ENCODE peak calls at places on chromosome 3, in eight cellular contexts. One of them, this sample, is unnamed.

GRCh38 chr3:195859061-195859845 is 47.5 kb upstream of the MUC4 start:
- DNase-seq in fibroblast of mammary gland: peak
- DNase-seq in lower leg skin: peak
- DNase-seq in GM13976: peak
- DNase-seq in AG10803: peak
- DNase-seq in lower lobe of right lung: peak
- DNase-seq in B cell: peak
- DNase-seq in type B pancreatic cell: no peak
- DNase-seq in this sample: peak

GRCh38 chr3:177602601-177603136 is 405.4 kb upstream of the TBL1XR1 start:
- DNase-seq in type B pancreatic cell: no peak
- DNase-seq in fibroblast of mammary gland: no peak
- DNase-seq in lower lobe of right lung: no peak
- DNase-seq in AG10803: no peak
- DNase-seq in lower leg skin: no peak
- DNase-seq in B cell: no peak
- DNase-seq in GM13976: no peak
- DNase-seq in this sample: no peak

GRCh38 chr3:165895919-165896318 is 58.7 kb upstream of the BCHE start:
- DNase-seq in lower leg skin: no peak
- DNase-seq in type B pancreatic cell: no peak
- DNase-seq in AG10803: no peak
- DNase-seq in fibroblast of mammary gland: peak
- DNase-seq in B cell: no peak
- DNase-seq in GM13976: no peak
- DNase-seq in lower lobe of right lung: no peak
- DNase-seq in this sample: peak

GRCh38 chr3:122668930-122669730 is 11.5 kb upstream of the PARP14 start:
- DNase-seq in fibroblast of mammary gland: peak
- DNase-seq in lower lobe of right lung: no peak
- DNase-seq in AG10803: peak
- DNase-seq in type B pancreatic cell: no peak
- DNase-seq in GM13976: no peak
- DNase-seq in B cell: no peak
- DNase-seq in lower leg skin: no peak
- DNase-seq in this sample: no peak

GRCh38 chr3:15783361-15783969 is 14.3 kb downstream of the ANKRD28 start:
- DNase-seq in lower leg skin: no peak
- DNase-seq in fibroblast of mammary gland: peak
- DNase-seq in B cell: no peak
- DNase-seq in type B pancreatic cell: no peak
- DNase-seq in AG10803: peak
- DNase-seq in GM13976: no peak
- DNase-seq in lower lobe of right lung: no peak
- DNase-seq in this sample: no peak

GRCh38 chr3:103136621-103137020 is 701.8 kb downstream of the ZPLD1 start:
- DNase-seq in fibroblast of mammary gland: no peak
- DNase-seq in lower leg skin: no peak
- DNase-seq in GM13976: no peak
- DNase-seq in type B pancreatic cell: no peak
- DNase-seq in AG10803: no peak
- DNase-seq in lower lobe of right lung: no peak
- DNase-seq in B cell: no peak
- DNase-seq in this sample: no peak

GRCh38 chr3:44918087-44918486 is 43.7 kb downstream of the TGM4 start:
- DNase-seq in lower lobe of right lung: no peak
- DNase-seq in fibroblast of mammary gland: no peak
- DNase-seq in B cell: no peak
- DNase-seq in lower leg skin: no peak
- DNase-seq in type B pancreatic cell: no peak
- DNase-seq in GM13976: no peak
- DNase-seq in AG10803: no peak
- DNase-seq in this sample: no peak

GRCh38 chr3:48478631-48479555 is 25.1 kb downstream of the SHISA5 start:
- DNase-seq in AG10803: no peak
- DNase-seq in lower leg skin: no peak
- DNase-seq in type B pancreatic cell: no peak
- DNase-seq in GM13976: peak
- DNase-seq in lower lobe of right lung: no peak
- DNase-seq in B cell: peak
- DNase-seq in fibroblast of mammary gland: no peak
- DNase-seq in this sample: peak

GRCh38 chr3:45055411-45056143 is 29.5 kb downstream of the CLEC3B start:
- DNase-seq in fibroblast of mammary gland: peak
- DNase-seq in B cell: no peak
- DNase-seq in lower leg skin: no peak
- DNase-seq in GM13976: no peak
- DNase-seq in lower lobe of right lung: no peak
- DNase-seq in type B pancreatic cell: no peak
- DNase-seq in AG10803: peak
- DNase-seq in this sample: peak

GRCh38 chr3:194275231-194275671 is 75.9 kb downstream of the CPN2 start:
- DNase-seq in B cell: no peak
- DNase-seq in AG10803: peak
- DNase-seq in GM13976: peak
- DNase-seq in type B pancreatic cell: no peak
- DNase-seq in lower leg skin: no peak
- DNase-seq in lower lobe of right lung: peak
- DNase-seq in fibroblast of mammary gland: no peak
- DNase-seq in this sample: no peak
- TF ChIP-seq CTCF in B cell: no peak
- TF ChIP-seq CTCF in AG10803: no peak
- TF ChIP-seq CTCF in GM13976: no peak
- TF ChIP-seq CTCF in type B pancreatic cell: no peak
- TF ChIP-seq CTCF in lower leg skin: no peak
- TF ChIP-seq CTCF in lower lobe of right lung: no peak
- TF ChIP-seq CTCF in fibroblast of mammary gland: no peak
- TF ChIP-seq CTCF in this sample: no peak

GRCh38 chr3:52879090-52879489 is 18.3 kb downstream of the STIMATE start:
- DNase-seq in AG10803: no peak
- DNase-seq in type B pancreatic cell: no peak
- DNase-seq in fibroblast of mammary gland: no peak
- DNase-seq in lower leg skin: no peak
- DNase-seq in B cell: no peak
- DNase-seq in GM13976: no peak
- DNase-seq in lower lobe of right lung: no peak
- DNase-seq in this sample: no peak
- TF ChIP-seq CTCF in AG10803: no peak
- TF ChIP-seq CTCF in type B pancreatic cell: peak
- TF ChIP-seq CTCF in fibroblast of mammary gland: peak
- TF ChIP-seq CTCF in lower leg skin: no peak
- TF ChIP-seq CTCF in B cell: no peak
- TF ChIP-seq CTCF in GM13976: no peak
- TF ChIP-seq CTCF in lower lobe of right lung: no peak
- TF ChIP-seq CTCF in this sample: no peak

GRCh38 chr3:162491957-162492356 is 995.3 kb downstream of the OTOL1 start:
- DNase-seq in lower leg skin: no peak
- DNase-seq in GM13976: no peak
- DNase-seq in B cell: no peak
- DNase-seq in type B pancreatic cell: no peak
- DNase-seq in lower lobe of right lung: no peak
- DNase-seq in AG10803: peak
- DNase-seq in fibroblast of mammary gland: peak
- DNase-seq in this sample: no peak

GRCh38 chr3:162492446-162493081 is 996.0 kb downstream of the OTOL1 start:
- DNase-seq in lower lobe of right lung: no peak
- DNase-seq in B cell: no peak
- DNase-seq in AG10803: peak
- DNase-seq in fibroblast of mammary gland: peak
- DNase-seq in lower leg skin: no peak
- DNase-seq in GM13976: no peak
- DNase-seq in type B pancreatic cell: no peak
- DNase-seq in this sample: no peak

GRCh38 chr3:162487138-162487537 is 990.5 kb downstream of the OTOL1 start:
- DNase-seq in type B pancreatic cell: no peak
- DNase-seq in lower lobe of right lung: no peak
- DNase-seq in B cell: no peak
- DNase-seq in AG10803: no peak
- DNase-seq in lower leg skin: no peak
- DNase-seq in fibroblast of mammary gland: peak
- DNase-seq in GM13976: no peak
- DNase-seq in this sample: no peak

GRCh38 chr3:162489853-162490252 is 993.2 kb downstream of the OTOL1 start:
- DNase-seq in lower lobe of right lung: no peak
- DNase-seq in lower leg skin: no peak
- DNase-seq in GM13976: no peak
- DNase-seq in AG10803: peak
- DNase-seq in fibroblast of mammary gland: no peak
- DNase-seq in B cell: no peak
- DNase-seq in type B pancreatic cell: no peak
- DNase-seq in this sample: no peak
- TF ChIP-seq CTCF in lower lobe of right lung: no peak
- TF ChIP-seq CTCF in lower leg skin: no peak
- TF ChIP-seq CTCF in GM13976: no peak
- TF ChIP-seq CTCF in AG10803: peak
- TF ChIP-seq CTCF in fibroblast of mammary gland: no peak
- TF ChIP-seq CTCF in B cell: no peak
- TF ChIP-seq CTCF in type B pancreatic cell: no peak
- TF ChIP-seq CTCF in this sample: no peak

DNA sequence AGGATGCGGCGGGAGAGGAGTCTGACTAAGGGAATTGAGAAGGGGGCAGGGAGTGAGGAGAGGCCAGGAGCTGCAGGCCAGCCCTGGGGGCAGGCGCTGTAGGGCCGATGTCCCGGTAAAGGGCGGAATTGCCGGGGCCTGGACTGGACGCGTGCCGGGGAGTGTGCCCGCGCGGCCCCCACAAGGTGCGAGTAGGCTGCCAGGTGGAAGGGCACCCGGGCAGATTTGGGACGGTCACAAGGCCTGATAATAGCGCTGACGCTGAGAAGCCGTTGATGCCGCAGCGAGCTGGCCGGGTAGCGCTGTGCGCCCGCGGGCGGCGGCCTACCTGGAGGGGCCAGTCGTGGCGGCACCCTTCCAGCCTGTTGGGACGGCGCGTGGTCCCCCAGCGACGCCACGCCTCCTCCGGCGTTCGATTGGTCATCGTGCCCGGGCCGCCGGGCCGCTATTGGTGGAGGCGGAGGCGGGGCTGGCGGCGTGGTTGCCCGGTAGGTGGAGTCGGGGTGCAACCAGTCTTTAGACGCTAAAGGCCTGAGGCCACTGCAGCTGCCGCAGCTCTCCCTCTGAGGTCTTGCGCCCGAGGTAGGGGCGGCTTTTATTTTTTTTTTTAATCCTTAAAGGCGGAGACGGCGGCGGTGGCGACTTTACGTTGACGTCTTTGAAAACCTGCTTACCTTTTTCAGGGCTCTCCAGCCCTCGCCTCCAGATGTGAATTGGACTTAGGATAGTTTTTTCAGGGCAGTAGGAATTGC is 919 bp downstream of the SLC25A38 start:
- DNase-seq in B cell: peak
- DNase-seq in fibroblast of mammary gland: peak
- DNase-seq in AG10803: peak
- DNase-seq in lower leg skin: peak
- DNase-seq in lower lobe of right lung: peak
- DNase-seq in type B pancreatic cell: peak
- DNase-seq in GM13976: peak
- DNase-seq in this sample: peak
- TF ChIP-seq CTCF in B cell: no peak
- TF ChIP-seq CTCF in fibroblast of mammary gland: no peak
- TF ChIP-seq CTCF in AG10803: peak
- TF ChIP-seq CTCF in lower leg skin: no peak
- TF ChIP-seq CTCF in lower lobe of right lung: peak
- TF ChIP-seq CTCF in type B pancreatic cell: peak
- TF ChIP-seq CTCF in GM13976: no peak
- TF ChIP-seq CTCF in this sample: peak

DNA sequence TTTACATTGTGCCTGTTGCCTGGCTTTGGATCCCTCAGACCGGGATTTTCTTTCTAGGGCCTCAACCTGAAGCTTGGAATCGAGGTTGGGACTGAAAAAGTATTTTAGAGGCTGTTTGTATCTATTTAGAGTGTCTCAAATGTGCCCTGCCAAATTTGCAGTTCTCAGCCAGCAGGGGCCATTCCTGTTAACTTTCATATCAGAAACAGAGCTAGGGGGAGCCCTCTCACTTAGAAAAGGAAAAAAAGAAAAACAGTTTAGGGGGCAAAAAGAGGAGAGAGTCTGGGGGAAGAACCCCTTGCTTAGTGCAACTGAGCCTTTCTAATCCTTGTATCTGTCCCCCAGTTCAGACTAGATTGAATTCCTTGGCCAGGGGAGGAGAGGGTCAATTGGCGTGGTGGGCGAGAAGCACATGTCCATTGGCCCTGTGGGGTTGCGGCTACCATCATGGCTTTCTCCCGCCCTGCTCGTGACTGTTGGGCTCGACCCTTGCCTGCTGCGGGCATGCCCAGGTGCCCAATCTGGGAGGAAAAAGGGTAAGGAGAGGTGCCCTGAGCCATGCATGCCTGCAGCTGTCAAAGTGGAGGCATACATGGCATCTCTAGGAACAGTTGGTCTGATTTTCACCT is 101.6 kb downstream of the CFAP44 start:
- DNase-seq in AG10803: no peak
- DNase-seq in B cell: no peak
- DNase-seq in lower leg skin: no peak
- DNase-seq in lower lobe of right lung: no peak
- DNase-seq in fibroblast of mammary gland: no peak
- DNase-seq in GM13976: no peak
- DNase-seq in type B pancreatic cell: no peak
- DNase-seq in this sample: peak
- TF ChIP-seq CTCF in AG10803: peak
- TF ChIP-seq CTCF in B cell: no peak
- TF ChIP-seq CTCF in lower leg skin: no peak
- TF ChIP-seq CTCF in lower lobe of right lung: no peak
- TF ChIP-seq CTCF in fibroblast of mammary gland: peak
- TF ChIP-seq CTCF in GM13976: peak
- TF ChIP-seq CTCF in type B pancreatic cell: peak
- TF ChIP-seq CTCF in this sample: peak

GRCh38 chr3:179260949-179261765 is 10.2 kb upstream of the KCNMB3 start:
- DNase-seq in B cell: peak
- DNase-seq in fibroblast of mammary gland: peak
- DNase-seq in lower leg skin: peak
- DNase-seq in GM13976: peak
- DNase-seq in lower lobe of right lung: peak
- DNase-seq in AG10803: peak
- DNase-seq in type B pancreatic cell: peak
- DNase-seq in this sample: no peak
- TF ChIP-seq CTCF in B cell: no peak
- TF ChIP-seq CTCF in fibroblast of mammary gland: no peak
- TF ChIP-seq CTCF in lower leg skin: no peak
- TF ChIP-seq CTCF in GM13976: no peak
- TF ChIP-seq CTCF in lower lobe of right lung: no peak
- TF ChIP-seq CTCF in AG10803: no peak
- TF ChIP-seq CTCF in type B pancreatic cell: no peak
- TF ChIP-seq CTCF in this sample: no peak